ENCODE peak calls at places on chromosome 12, in eight cellular contexts. One of them, this sample, is unnamed.

GRCh38 chr12:5685935-5686334 is 254.0 kb downstream of the NTF3 start:
- DNase-seq in Caco-2: no peak
- DNase-seq in H4: no peak
- DNase-seq in OCI-M1: no peak
- DNase-seq in hepatic stellate cell: no peak
- DNase-seq in naive thymus-derived CD8-positive, alpha-beta T cell: no peak
- DNase-seq in activated gamma-delta T cell treated with Interleukin-2 at 50 U/mL for 16 hours: no peak
- DNase-seq in D721Med: no peak
- DNase-seq in this sample: no peak

GRCh38 chr12:75975692-75976091 is 55.9 kb downstream of the PHLDA1 start:
- DNase-seq in OCI-M1: peak
- DNase-seq in Caco-2: no peak
- DNase-seq in hepatic stellate cell: no peak
- DNase-seq in activated gamma-delta T cell treated with Interleukin-2 at 50 U/mL for 16 hours: no peak
- DNase-seq in naive thymus-derived CD8-positive, alpha-beta T cell: no peak
- DNase-seq in H4: no peak
- DNase-seq in D721Med: no peak
- DNase-seq in this sample: no peak

GRCh38 chr12:30825341-30825740 is 70.6 kb upstream of the CAPRIN2 start:
- DNase-seq in H4: no peak
- DNase-seq in OCI-M1: no peak
- DNase-seq in D721Med: no peak
- DNase-seq in naive thymus-derived CD8-positive, alpha-beta T cell: no peak
- DNase-seq in hepatic stellate cell: no peak
- DNase-seq in Caco-2: no peak
- DNase-seq in activated gamma-delta T cell treated with Interleukin-2 at 50 U/mL for 16 hours: no peak
- DNase-seq in this sample: no peak

GRCh38 chr12:71691504-71692129 is 5.7 kb downstream of the TMEM19 start:
- DNase-seq in D721Med: no peak
- DNase-seq in activated gamma-delta T cell treated with Interleukin-2 at 50 U/mL for 16 hours: no peak
- DNase-seq in H4: no peak
- DNase-seq in naive thymus-derived CD8-positive, alpha-beta T cell: no peak
- DNase-seq in Caco-2: no peak
- DNase-seq in hepatic stellate cell: no peak
- DNase-seq in OCI-M1: no peak
- DNase-seq in this sample: no peak

GRCh38 chr12:25806271-25806670 is 152.2 kb upstream of the RASSF8 start:
- DNase-seq in H4: no peak
- DNase-seq in D721Med: no peak
- DNase-seq in Caco-2: no peak
- DNase-seq in hepatic stellate cell: no peak
- DNase-seq in OCI-M1: no peak
- DNase-seq in naive thymus-derived CD8-positive, alpha-beta T cell: no peak
- DNase-seq in activated gamma-delta T cell treated with Interleukin-2 at 50 U/mL for 16 hours: no peak
- DNase-seq in this sample: no peak

GRCh38 chr12:67645571-67645970 is 3.0 kb upstream of the DYRK2 start:
- DNase-seq in D721Med: no peak
- DNase-seq in H4: no peak
- DNase-seq in naive thymus-derived CD8-positive, alpha-beta T cell: no peak
- DNase-seq in Caco-2: no peak
- DNase-seq in activated gamma-delta T cell treated with Interleukin-2 at 50 U/mL for 16 hours: no peak
- DNase-seq in OCI-M1: no peak
- DNase-seq in hepatic stellate cell: no peak
- DNase-seq in this sample: no peak

GRCh38 chr12:74365178-74365964 is 172.3 kb upstream of the ATXN7L3B start:
- DNase-seq in activated gamma-delta T cell treated with Interleukin-2 at 50 U/mL for 16 hours: no peak
- DNase-seq in hepatic stellate cell: peak
- DNase-seq in OCI-M1: peak
- DNase-seq in Caco-2: peak
- DNase-seq in naive thymus-derived CD8-positive, alpha-beta T cell: no peak
- DNase-seq in H4: peak
- DNase-seq in D721Med: no peak
- DNase-seq in this sample: no peak

GRCh38 chr12:72471806-72472205 is 199.6 kb downstream of the TRHDE start:
- DNase-seq in D721Med: no peak
- DNase-seq in hepatic stellate cell: no peak
- DNase-seq in Caco-2: no peak
- DNase-seq in naive thymus-derived CD8-positive, alpha-beta T cell: no peak
- DNase-seq in OCI-M1: no peak
- DNase-seq in H4: no peak
- DNase-seq in activated gamma-delta T cell treated with Interleukin-2 at 50 U/mL for 16 hours: no peak
- DNase-seq in this sample: no peak

GRCh38 chr12:125283521-125283920 is 218.3 kb downstream of the AACS start:
- DNase-seq in D721Med: no peak
- DNase-seq in Caco-2: no peak
- DNase-seq in naive thymus-derived CD8-positive, alpha-beta T cell: no peak
- DNase-seq in activated gamma-delta T cell treated with Interleukin-2 at 50 U/mL for 16 hours: no peak
- DNase-seq in H4: no peak
- DNase-seq in OCI-M1: no peak
- DNase-seq in hepatic stellate cell: no peak
- DNase-seq in this sample: no peak

GRCh38 chr12:64400041-64400440 is 4.2 kb upstream of the XPOT start:
- DNase-seq in Caco-2: no peak
- DNase-seq in naive thymus-derived CD8-positive, alpha-beta T cell: no peak
- DNase-seq in H4: no peak
- DNase-seq in activated gamma-delta T cell treated with Interleukin-2 at 50 U/mL for 16 hours: no peak
- DNase-seq in D721Med: no peak
- DNase-seq in hepatic stellate cell: peak
- DNase-seq in OCI-M1: peak
- DNase-seq in this sample: no peak

GRCh38 chr12:121697093-121697698 is 15.4 kb upstream of the TMEM120B start:
- DNase-seq in hepatic stellate cell: peak
- DNase-seq in naive thymus-derived CD8-positive, alpha-beta T cell: peak
- DNase-seq in activated gamma-delta T cell treated with Interleukin-2 at 50 U/mL for 16 hours: no peak
- DNase-seq in Caco-2: peak
- DNase-seq in OCI-M1: peak
- DNase-seq in D721Med: no peak
- DNase-seq in H4: no peak
- DNase-seq in this sample: no peak

GRCh38 chr12:49543221-49543913 is 4.5 kb downstream of the KCNH3 start:
- DNase-seq in D721Med: no peak
- DNase-seq in OCI-M1: no peak
- DNase-seq in Caco-2: no peak
- DNase-seq in naive thymus-derived CD8-positive, alpha-beta T cell: no peak
- DNase-seq in hepatic stellate cell: no peak
- DNase-seq in H4: no peak
- DNase-seq in activated gamma-delta T cell treated with Interleukin-2 at 50 U/mL for 16 hours: no peak
- DNase-seq in this sample: no peak

GRCh38 chr12:94710933-94711332 is 60.6 kb upstream of the TMCC3 start:
- DNase-seq in Caco-2: peak
- DNase-seq in OCI-M1: peak
- DNase-seq in D721Med: no peak
- DNase-seq in activated gamma-delta T cell treated with Interleukin-2 at 50 U/mL for 16 hours: no peak
- DNase-seq in H4: no peak
- DNase-seq in naive thymus-derived CD8-positive, alpha-beta T cell: no peak
- DNase-seq in hepatic stellate cell: no peak
- DNase-seq in this sample: no peak

GRCh38 chr12:102702447-102703114 is 214.5 kb downstream of the PAH start:
- DNase-seq in hepatic stellate cell: peak
- DNase-seq in OCI-M1: peak
- DNase-seq in activated gamma-delta T cell treated with Interleukin-2 at 50 U/mL for 16 hours: peak
- DNase-seq in D721Med: no peak
- DNase-seq in naive thymus-derived CD8-positive, alpha-beta T cell: no peak
- DNase-seq in H4: peak
- DNase-seq in Caco-2: peak
- DNase-seq in this sample: no peak

GRCh38 chr12:72030272-72030671 is 91.6 kb downstream of the TPH2 start:
- DNase-seq in naive thymus-derived CD8-positive, alpha-beta T cell: no peak
- DNase-seq in OCI-M1: no peak
- DNase-seq in hepatic stellate cell: no peak
- DNase-seq in D721Med: no peak
- DNase-seq in H4: no peak
- DNase-seq in Caco-2: no peak
- DNase-seq in activated gamma-delta T cell treated with Interleukin-2 at 50 U/mL for 16 hours: no peak
- DNase-seq in this sample: no peak

GRCh38 chr12:50537538-50537919 is 32.7 kb downstream of the DIP2B start:
- DNase-seq in OCI-M1: peak
- DNase-seq in hepatic stellate cell: peak
- DNase-seq in activated gamma-delta T cell treated with Interleukin-2 at 50 U/mL for 16 hours: no peak
- DNase-seq in Caco-2: no peak
- DNase-seq in D721Med: no peak
- DNase-seq in naive thymus-derived CD8-positive, alpha-beta T cell: no peak
- DNase-seq in H4: no peak
- DNase-seq in this sample: no peak

GRCh38 chr12:120709976-120710804 is at the start of gene UNC119B:
- DNase-seq in D721Med: peak
- DNase-seq in OCI-M1: peak
- DNase-seq in naive thymus-derived CD8-positive, alpha-beta T cell: peak
- DNase-seq in Caco-2: peak
- DNase-seq in hepatic stellate cell: peak
- DNase-seq in H4: peak
- DNase-seq in activated gamma-delta T cell treated with Interleukin-2 at 50 U/mL for 16 hours: peak
- DNase-seq in this sample: peak

GRCh38 chr12:30822385-30823139 is 67.8 kb upstream of the CAPRIN2 start:
- DNase-seq in activated gamma-delta T cell treated with Interleukin-2 at 50 U/mL for 16 hours: peak
- DNase-seq in D721Med: no peak
- DNase-seq in naive thymus-derived CD8-positive, alpha-beta T cell: peak
- DNase-seq in H4: peak
- DNase-seq in hepatic stellate cell: peak
- DNase-seq in Caco-2: no peak
- DNase-seq in OCI-M1: peak
- DNase-seq in this sample: peak

GRCh38 chr12:88310069-88310468 is 168.0 kb downstream of the TMTC3 start:
- DNase-seq in Caco-2: no peak
- DNase-seq in activated gamma-delta T cell treated with Interleukin-2 at 50 U/mL for 16 hours: no peak
- DNase-seq in hepatic stellate cell: peak
- DNase-seq in D721Med: no peak
- DNase-seq in OCI-M1: no peak
- DNase-seq in naive thymus-derived CD8-positive, alpha-beta T cell: no peak
- DNase-seq in H4: peak
- DNase-seq in this sample: no peak

GRCh38 chr12:80815351-80815750 is 98.6 kb downstream of the MYF5 start:
- DNase-seq in Caco-2: no peak
- DNase-seq in naive thymus-derived CD8-positive, alpha-beta T cell: no peak
- DNase-seq in OCI-M1: no peak
- DNase-seq in hepatic stellate cell: peak
- DNase-seq in H4: no peak
- DNase-seq in D721Med: no peak
- DNase-seq in activated gamma-delta T cell treated with Interleukin-2 at 50 U/mL for 16 hours: no peak
- DNase-seq in this sample: no peak

GRCh38 chr12:125092108-125092871 is 27.1 kb downstream of the AACS start:
- DNase-seq in H4: no peak
- DNase-seq in naive thymus-derived CD8-positive, alpha-beta T cell: no peak
- DNase-seq in hepatic stellate cell: no peak
- DNase-seq in OCI-M1: no peak
- DNase-seq in D721Med: no peak
- DNase-seq in Caco-2: no peak
- DNase-seq in activated gamma-delta T cell treated with Interleukin-2 at 50 U/mL for 16 hours: no peak
- DNase-seq in this sample: no peak

GRCh38 chr12:10392394-10392930 is 2.6 kb upstream of the KLRK1 start:
- DNase-seq in OCI-M1: peak
- DNase-seq in hepatic stellate cell: peak
- DNase-seq in Caco-2: no peak
- DNase-seq in naive thymus-derived CD8-positive, alpha-beta T cell: peak
- DNase-seq in activated gamma-delta T cell treated with Interleukin-2 at 50 U/mL for 16 hours: peak
- DNase-seq in D721Med: no peak
- DNase-seq in H4: peak
- DNase-seq in this sample: no peak